ENCODE peak calls at places on chromosomes 6 and 20, in nine cellular contexts. One of them, this sample, is unnamed.

GRCh38 chr20:49699200-49699992 is 14.3 kb downstream of the B4GALT5 start:
- DNase-seq in KBM-7: no peak
- DNase-seq in GM06990: no peak
- DNase-seq in GM20000: peak
- DNase-seq in HS-27A: peak
- DNase-seq in tibial nerve: no peak
- DNase-seq in D341Med: no peak
- DNase-seq in left ventricle myocardium inferior: no peak
- DNase-seq in DMS 273 treated with DMSO at 0.1 percent for 48 hours: no peak
- DNase-seq in this sample: no peak

GRCh38 chr20:33843854-33844253 is 32.7 kb downstream of the CHMP4B start:
- DNase-seq in HS-27A: no peak
- DNase-seq in tibial nerve: no peak
- DNase-seq in KBM-7: no peak
- DNase-seq in GM06990: peak
- DNase-seq in left ventricle myocardium inferior: no peak
- DNase-seq in D341Med: no peak
- DNase-seq in DMS 273 treated with DMSO at 0.1 percent for 48 hours: peak
- DNase-seq in GM20000: peak
- DNase-seq in this sample: no peak

GRCh38 chr6:119273287-119273686 is 76.3 kb downstream of the MAN1A1 start:
- DNase-seq in KBM-7: no peak
- DNase-seq in D341Med: no peak
- DNase-seq in DMS 273 treated with DMSO at 0.1 percent for 48 hours: no peak
- DNase-seq in HS-27A: no peak
- DNase-seq in tibial nerve: no peak
- DNase-seq in left ventricle myocardium inferior: no peak
- DNase-seq in GM20000: no peak
- DNase-seq in GM06990: no peak
- DNase-seq in this sample: no peak

GRCh38 chr6:170224694-170225660 is 65.9 kb downstream of the DLL1 start:
- DNase-seq in HS-27A: no peak
- DNase-seq in left ventricle myocardium inferior: no peak
- DNase-seq in tibial nerve: no peak
- DNase-seq in DMS 273 treated with DMSO at 0.1 percent for 48 hours: no peak
- DNase-seq in GM06990: no peak
- DNase-seq in D341Med: no peak
- DNase-seq in KBM-7: no peak
- DNase-seq in GM20000: no peak
- DNase-seq in this sample: no peak

GRCh38 chr20:64079273-64080012 is at the start of gene RGS19:
- DNase-seq in KBM-7: peak
- DNase-seq in D341Med: peak
- DNase-seq in HS-27A: no peak
- DNase-seq in DMS 273 treated with DMSO at 0.1 percent for 48 hours: no peak
- DNase-seq in tibial nerve: peak
- DNase-seq in GM06990: peak
- DNase-seq in GM20000: peak
- DNase-seq in left ventricle myocardium inferior: peak
- DNase-seq in this sample: peak

GRCh38 chr6:42021847-42022754 is 28.2 kb upstream of the TAF8 start:
- DNase-seq in HS-27A: no peak
- DNase-seq in left ventricle myocardium inferior: no peak
- DNase-seq in D341Med: no peak
- DNase-seq in DMS 273 treated with DMSO at 0.1 percent for 48 hours: no peak
- DNase-seq in tibial nerve: no peak
- DNase-seq in GM06990: peak
- DNase-seq in GM20000: no peak
- DNase-seq in KBM-7: peak
- DNase-seq in this sample: peak

GRCh38 chr6:14959324-14959885 is 286.5 kb upstream of the JARID2 start:
- DNase-seq in GM06990: no peak
- DNase-seq in tibial nerve: no peak
- DNase-seq in HS-27A: no peak
- DNase-seq in D341Med: no peak
- DNase-seq in left ventricle myocardium inferior: no peak
- DNase-seq in KBM-7: no peak
- DNase-seq in DMS 273 treated with DMSO at 0.1 percent for 48 hours: no peak
- DNase-seq in GM20000: no peak
- DNase-seq in this sample: no peak

GRCh38 chr6:162710438-162710837 is 17.1 kb downstream of the PRKN start:
- DNase-seq in DMS 273 treated with DMSO at 0.1 percent for 48 hours: no peak
- DNase-seq in HS-27A: no peak
- DNase-seq in D341Med: no peak
- DNase-seq in GM20000: no peak
- DNase-seq in KBM-7: no peak
- DNase-seq in GM06990: no peak
- DNase-seq in left ventricle myocardium inferior: no peak
- DNase-seq in tibial nerve: no peak
- DNase-seq in this sample: no peak

GRCh38 chr6:15592610-15593009 is 70.2 kb downstream of the DTNBP1 start:
- DNase-seq in left ventricle myocardium inferior: no peak
- DNase-seq in GM06990: no peak
- DNase-seq in KBM-7: no peak
- DNase-seq in GM20000: no peak
- DNase-seq in tibial nerve: no peak
- DNase-seq in D341Med: no peak
- DNase-seq in HS-27A: no peak
- DNase-seq in DMS 273 treated with DMSO at 0.1 percent for 48 hours: no peak
- DNase-seq in this sample: no peak

GRCh38 chr6:64520050-64520449 is 884.4 kb downstream of the PHF3 start:
- DNase-seq in tibial nerve: no peak
- DNase-seq in HS-27A: peak
- DNase-seq in GM06990: no peak
- DNase-seq in KBM-7: peak
- DNase-seq in GM20000: peak
- DNase-seq in D341Med: no peak
- DNase-seq in DMS 273 treated with DMSO at 0.1 percent for 48 hours: no peak
- DNase-seq in left ventricle myocardium inferior: no peak
- DNase-seq in this sample: peak

GRCh38 chr6:167898673-167899311 is 72.1 kb downstream of the AFDN start:
- DNase-seq in GM06990: no peak
- DNase-seq in D341Med: no peak
- DNase-seq in tibial nerve: no peak
- DNase-seq in left ventricle myocardium inferior: no peak
- DNase-seq in GM20000: peak
- DNase-seq in KBM-7: peak
- DNase-seq in HS-27A: no peak
- DNase-seq in DMS 273 treated with DMSO at 0.1 percent for 48 hours: peak
- DNase-seq in this sample: peak

GRCh38 chr6:24910331-24910849 is 25.4 kb downstream of the RIPOR2 start:
- DNase-seq in KBM-7: no peak
- DNase-seq in D341Med: no peak
- DNase-seq in DMS 273 treated with DMSO at 0.1 percent for 48 hours: no peak
- DNase-seq in tibial nerve: no peak
- DNase-seq in GM06990: peak
- DNase-seq in HS-27A: no peak
- DNase-seq in left ventricle myocardium inferior: peak
- DNase-seq in GM20000: peak
- DNase-seq in this sample: no peak

GRCh38 chr20:2114990-2115681 is 13.5 kb downstream of the STK35 start:
- DNase-seq in D341Med: no peak
- DNase-seq in HS-27A: no peak
- DNase-seq in GM20000: no peak
- DNase-seq in left ventricle myocardium inferior: peak
- DNase-seq in DMS 273 treated with DMSO at 0.1 percent for 48 hours: no peak
- DNase-seq in GM06990: no peak
- DNase-seq in KBM-7: no peak
- DNase-seq in tibial nerve: no peak
- DNase-seq in this sample: no peak

GRCh38 chr20:42714298-42715141 is 475.2 kb downstream of the PTPRT start:
- DNase-seq in left ventricle myocardium inferior: no peak
- DNase-seq in D341Med: no peak
- DNase-seq in GM06990: no peak
- DNase-seq in DMS 273 treated with DMSO at 0.1 percent for 48 hours: no peak
- DNase-seq in KBM-7: no peak
- DNase-seq in GM20000: no peak
- DNase-seq in HS-27A: no peak
- DNase-seq in tibial nerve: no peak
- DNase-seq in this sample: no peak

GRCh38 chr6:33770116-33770832 is 18.7 kb downstream of the LEMD2 start:
- DNase-seq in tibial nerve: no peak
- DNase-seq in KBM-7: no peak
- DNase-seq in GM06990: no peak
- DNase-seq in HS-27A: no peak
- DNase-seq in left ventricle myocardium inferior: no peak
- DNase-seq in D341Med: no peak
- DNase-seq in GM20000: no peak
- DNase-seq in DMS 273 treated with DMSO at 0.1 percent for 48 hours: no peak
- DNase-seq in this sample: no peak

GRCh38 chr20:44745560-44746366 is at the start of gene KCNK15:
- DNase-seq in KBM-7: no peak
- DNase-seq in D341Med: no peak
- DNase-seq in tibial nerve: no peak
- DNase-seq in DMS 273 treated with DMSO at 0.1 percent for 48 hours: no peak
- DNase-seq in left ventricle myocardium inferior: peak
- DNase-seq in GM20000: peak
- DNase-seq in HS-27A: no peak
- DNase-seq in GM06990: no peak
- DNase-seq in this sample: peak